ENCODE peak calls at places on chromosomes 16 and 17, in eight cellular contexts. Q, G, O, V, X, J, E and C are unnamed samples.
A peak's percentile ranks its signal among the peaks of the same experiment; 100 is the strongest.

GRCh38 chr16:9042943-9043680 is 48.3 kb upstream of the HAPSTR1 start:
- DNase-seq in Q (no peak), G (no peak), O (no peak), V (no peak), X (no peak), J (peak; percentile 49), E (no peak), C (no peak)

GRCh38 chr17:62705781-62706597 is 78.5 kb downstream of the MRC2 start:
- DNase-seq in Q (no peak), G (no peak), O (no peak), V (no peak), X (no peak), J (no peak), E (no peak), C (no peak)

GRCh38 chr16:500699-501098 is 26.8 kb upstream of the CAPN15 start:
- DNase-seq in Q (no peak), G (no peak), O (no peak), V (no peak), X (no peak), J (no peak), E (no peak), C (no peak)

GRCh38 chr16:87076950-87077749 is 240.0 kb downstream of the C16orf95 start:
- DNase-seq in Q (peak; percentile 67), G (no peak), O (no peak), V (no peak), X (no peak), J (no peak), E (peak; percentile 38), C (peak; percentile 85)

GRCh38 chr16:85457366-85457765 is 155.8 kb upstream of the GSE1 start:
- DNase-seq in Q (no peak), G (no peak), O (no peak), V (no peak), X (no peak), J (no peak), E (no peak), C (no peak)

GRCh38 chr17:42288985-42289862 is 926 bp downstream of the STAT5A start:
- DNase-seq in Q (peak; percentile 68), G (peak; percentile 86), O (no peak), V (no peak), X (peak; percentile 46), J (no peak), E (no peak), C (no peak)

GRCh38 chr17:80948091-80948960 is 43.3 kb upstream of the CHMP6 start:
- DNase-seq in Q (no peak), G (peak; percentile 64), O (no peak), V (no peak), X (no peak), J (no peak), E (peak; percentile 27), C (no peak)

GRCh38 chr17:50468120-50469004 is at the start of gene CHAD:
- DNase-seq in Q (no peak), G (peak; percentile 78), O (peak; percentile 12), V (no peak), X (no peak), J (no peak), E (peak; percentile 87), C (no peak)

GRCh38 chr17:17950806-17951205 is 21.4 kb downstream of the TOM1L2 start:
- DNase-seq in Q (no peak), G (no peak), O (no peak), V (no peak), X (no peak), J (no peak), E (no peak), C (no peak)

GRCh38 chr17:60445144-60445543 is 22.9 kb downstream of the CHCT1 start:
- DNase-seq in Q (no peak), G (no peak), O (no peak), V (no peak), X (no peak), J (no peak), E (no peak), C (no peak)

GRCh38 chr16:2158262-2158638 is 2.7 kb downstream of the TRAF7 start:
- DNase-seq in Q (no peak), G (no peak), O (no peak), V (no peak), X (no peak), J (no peak), E (no peak), C (no peak)

GRCh38 chr16:82979406-82980111 is 352.8 kb downstream of the CDH13 start:
- DNase-seq in Q (no peak), G (no peak), O (no peak), V (no peak), X (no peak), J (no peak), E (no peak), C (no peak)

GRCh38 chr16:49010879-49011278 is 270.8 kb downstream of the CBLN1 start:
- DNase-seq in Q (no peak), G (no peak), O (no peak), V (no peak), X (no peak), J (no peak), E (no peak), C (peak; percentile 75)

GRCh38 chr17:50129946-50130777 is at the start of gene SAMD14:
- DNase-seq in Q (no peak), G (peak; percentile 82), O (no peak), V (no peak), X (peak; percentile 41), J (no peak), E (peak; percentile 96), C (no peak)

GRCh38 chr17:35460354-35460851 is 11.8 kb upstream of the SLFN13 start:
- DNase-seq in Q (peak; percentile 87), G (peak; percentile 92), O (peak; percentile 50), V (peak; percentile 39), X (peak; percentile 64), J (no peak), E (peak; percentile 9), C (peak; percentile 87)

GRCh38 chr16:15726715-15727114 is 76.7 kb downstream of the NDE1 start:
- DNase-seq in Q (peak; percentile 79), G (no peak), O (no peak), V (no peak), X (no peak), J (no peak), E (no peak), C (no peak)

GRCh38 chr17:81636505-81637288 is at the start of the genes NPLOC4 and TSPAN10:
- DNase-seq in Q (peak; percentile 88), G (peak; percentile 95), O (peak; percentile 85), V (peak; percentile 66), X (peak; percentile 72), J (peak; percentile 17), E (peak; percentile 100), C (peak; percentile 97)

GRCh38 chr16:57479422-57480126 is 6.7 kb downstream of the DOK4 start:
- DNase-seq in Q (peak; percentile 79), G (no peak), O (no peak), V (no peak), X (no peak), J (no peak), E (peak; percentile 85), C (no peak)

GRCh38 chr16:57479043-57479421 is 7.3 kb downstream of the DOK4 start:
- DNase-seq in Q (no peak), G (no peak), O (no peak), V (no peak), X (no peak), J (no peak), E (peak; percentile 64), C (no peak)

GRCh38 chr16:57481421-57481820 is 4.9 kb downstream of the DOK4 start:
- DNase-seq in Q (no peak), G (no peak), O (no peak), V (no peak), X (no peak), J (no peak), E (no peak), C (no peak)

GRCh38 chr16:57480754-57481230 is 5.5 kb downstream of the DOK4 start:
- DNase-seq in Q (no peak), G (no peak), O (no peak), V (no peak), X (no peak), J (no peak), E (peak; percentile 81), C (no peak)

GRCh38 chr16:57480127-57480753 is 6.1 kb downstream of the DOK4 start:
- DNase-seq in Q (peak; percentile 90), G (peak; percentile 91), O (no peak), V (no peak), X (no peak), J (no peak), E (peak; percentile 62), C (no peak)
- H3K4me3 ChIP-seq in Q (no peak overlapping the region), G (peak overlapping the region; percentile 72), O (peak overlapping the region; percentile 46), V (no peak overlapping the region), X (no peak overlapping the region), J (no peak overlapping the region), E (peak overlapping the region; percentile 48), C (no peak overlapping the region)

GRCh38 chr16:12758670-12759558 is 44.8 kb downstream of the CPPED1 start:
- DNase-seq in Q (no peak), G (no peak), O (no peak), V (no peak), X (no peak), J (no peak), E (no peak), C (no peak)
- H3K4me3 ChIP-seq in Q (no peak overlapping the region), G (no peak overlapping the region), O (no peak overlapping the region), V (no peak overlapping the region), X (no peak overlapping the region), J (no peak overlapping the region), E (no peak overlapping the region), C (no peak overlapping the region)

DNA sequence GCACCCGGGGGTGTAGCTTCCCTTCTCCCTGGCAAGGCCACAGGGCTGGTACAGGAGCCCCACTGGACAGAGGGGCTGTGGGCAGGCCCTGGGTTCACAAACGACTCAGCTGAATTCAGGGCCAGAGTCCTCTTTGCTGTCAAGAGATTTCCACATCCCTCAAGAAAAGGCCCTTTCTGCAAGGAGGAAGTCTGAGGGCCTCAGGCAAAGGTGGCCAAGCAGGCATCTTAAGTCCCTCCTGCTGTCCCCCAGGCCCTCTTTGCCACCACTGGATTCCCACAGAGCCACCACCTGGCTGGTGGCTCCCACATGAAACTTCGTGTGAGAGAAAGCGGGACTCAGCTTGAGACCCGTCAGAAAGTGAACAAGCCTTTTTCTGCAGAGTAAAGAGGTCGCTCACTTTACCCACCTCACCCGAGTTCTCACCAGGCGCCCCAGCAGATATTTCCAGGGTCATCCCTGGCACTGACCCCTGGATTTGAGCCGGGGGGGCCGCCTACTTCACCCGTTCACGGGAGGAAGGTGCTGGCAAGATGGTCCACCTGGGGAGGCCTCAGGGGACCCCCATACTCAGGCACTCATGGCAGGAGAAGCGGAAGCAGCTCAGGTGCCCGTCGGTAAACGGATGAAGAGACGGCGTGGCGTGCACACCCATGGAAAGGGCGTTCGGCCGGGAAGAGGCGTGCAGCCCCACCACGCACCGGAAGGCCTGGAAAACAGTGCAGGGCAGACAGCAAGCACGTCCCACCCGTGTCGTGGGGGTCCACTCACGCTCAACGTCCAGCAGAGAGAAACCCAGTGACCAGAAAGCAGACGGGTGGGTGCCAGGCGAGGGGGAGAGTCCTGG is 3.6 kb downstream of the RNF166 start:
- DNase-seq in Q (no peak), G (no peak), O (no peak), V (no peak), X (no peak), J (no peak), E (no peak), C (no peak)
- H3K4me3 ChIP-seq in Q (no peak overlapping the region), G (peak overlapping the region; percentile 13), O (no peak overlapping the region), V (no peak overlapping the region), X (peak overlapping the region; percentile 80), J (no peak overlapping the region), E (no peak overlapping the region), C (no peak overlapping the region)

DNA sequence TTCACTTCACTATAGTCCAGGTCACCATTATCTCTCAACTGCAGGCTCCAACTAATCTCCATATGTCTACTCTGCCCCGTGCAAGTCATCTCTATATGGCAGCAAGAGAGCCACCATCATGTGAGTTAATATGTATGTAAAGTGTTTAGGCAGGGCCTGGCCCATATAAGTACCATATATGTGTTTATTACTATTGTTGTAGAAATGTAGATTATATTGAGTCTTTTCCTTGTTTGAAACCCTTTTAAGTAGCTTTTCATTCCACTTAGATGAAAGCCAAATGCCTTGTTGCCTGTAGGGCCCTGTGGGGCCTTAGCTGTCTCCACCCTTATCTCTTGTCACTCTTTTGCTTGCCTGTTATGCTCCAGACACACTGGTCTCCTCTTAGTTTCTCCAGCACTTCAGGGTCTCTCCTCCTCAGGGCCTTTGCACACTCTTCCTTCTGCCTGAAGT is 164.0 kb downstream of the PHKB start:
- DNase-seq in Q (no peak), G (no peak), O (no peak), V (no peak), X (no peak), J (no peak), E (no peak), C (no peak)
- H3K4me3 ChIP-seq in Q (no peak overlapping the region), G (no peak overlapping the region), O (no peak overlapping the region), V (no peak overlapping the region), X (no peak overlapping the region), J (no peak overlapping the region), E (no peak overlapping the region), C (no peak overlapping the region)